ENCODE peak calls at places on chromosomes 4 and X, in ten cellular contexts. One of them, this sample, is unnamed.

GRCh38 chrX:132491191-132491590 is 2.4 kb upstream of the MBNL3 start:
- DNase-seq in K562: no peak
- DNase-seq in HCT116: no peak
- DNase-seq in IMR-90: no peak
- DNase-seq in suprapubic skin: no peak
- DNase-seq in breast epithelium: no peak
- DNase-seq in H54: no peak
- DNase-seq in transverse colon: peak; percentile 22
- DNase-seq in body of pancreas: peak; percentile 39
- DNase-seq in right lobe of liver: no peak
- DNase-seq in this sample: no peak

GRCh38 chr4:16914208-16914607 is 15.8 kb upstream of the LDB2 start:
- DNase-seq in body of pancreas: no peak
- DNase-seq in IMR-90: peak; percentile 34
- DNase-seq in right lobe of liver: no peak
- DNase-seq in breast epithelium: no peak
- DNase-seq in H54: no peak
- DNase-seq in suprapubic skin: no peak
- DNase-seq in HCT116: no peak
- DNase-seq in transverse colon: no peak
- DNase-seq in K562: no peak
- DNase-seq in this sample: no peak

GRCh38 chr4:145523117-145523516 is 41.5 kb downstream of the SMAD1 start:
- DNase-seq in breast epithelium: no peak
- DNase-seq in HCT116: no peak
- DNase-seq in transverse colon: no peak
- DNase-seq in right lobe of liver: no peak
- DNase-seq in H54: no peak
- DNase-seq in suprapubic skin: no peak
- DNase-seq in IMR-90: peak; percentile 56
- DNase-seq in body of pancreas: no peak
- DNase-seq in K562: no peak
- DNase-seq in this sample: no peak

GRCh38 chrX:115960440-115961084 is 210.0 kb upstream of the AGTR2 start:
- DNase-seq in right lobe of liver: no peak
- DNase-seq in HCT116: no peak
- DNase-seq in H54: no peak
- DNase-seq in suprapubic skin: no peak
- DNase-seq in IMR-90: no peak
- DNase-seq in transverse colon: peak; percentile 76
- DNase-seq in K562: no peak
- DNase-seq in body of pancreas: no peak
- DNase-seq in breast epithelium: no peak
- DNase-seq in this sample: no peak

GRCh38 chrX:24946369-24946768 is 69.4 kb downstream of the ARX start:
- DNase-seq in breast epithelium: no peak
- DNase-seq in right lobe of liver: no peak
- DNase-seq in HCT116: no peak
- DNase-seq in K562: no peak
- DNase-seq in transverse colon: no peak
- DNase-seq in IMR-90: no peak
- DNase-seq in suprapubic skin: no peak
- DNase-seq in H54: no peak
- DNase-seq in body of pancreas: no peak
- DNase-seq in this sample: no peak

GRCh38 chr4:149465941-149466340 is 349.7 kb downstream of the IQCM start:
- DNase-seq in IMR-90: peak; percentile 18
- DNase-seq in transverse colon: no peak
- DNase-seq in K562: no peak
- DNase-seq in body of pancreas: no peak
- DNase-seq in H54: no peak
- DNase-seq in suprapubic skin: no peak
- DNase-seq in right lobe of liver: no peak
- DNase-seq in HCT116: no peak
- DNase-seq in breast epithelium: no peak
- DNase-seq in this sample: no peak

GRCh38 chrX:17496407-17496806 is 121.4 kb downstream of the NHS start:
- DNase-seq in IMR-90: no peak
- DNase-seq in HCT116: no peak
- DNase-seq in breast epithelium: no peak
- DNase-seq in H54: no peak
- DNase-seq in body of pancreas: peak; percentile 40
- DNase-seq in transverse colon: no peak
- DNase-seq in K562: no peak
- DNase-seq in suprapubic skin: no peak
- DNase-seq in right lobe of liver: no peak
- DNase-seq in this sample: peak; percentile 54

GRCh38 chrX:124217289-124218251 is 114.9 kb upstream of the TEX13D start:
- DNase-seq in body of pancreas: no peak
- DNase-seq in IMR-90: no peak
- DNase-seq in suprapubic skin: no peak
- DNase-seq in K562: no peak
- DNase-seq in H54: peak; percentile 10
- DNase-seq in transverse colon: peak; percentile 37
- DNase-seq in HCT116: no peak
- DNase-seq in breast epithelium: no peak
- DNase-seq in right lobe of liver: no peak
- DNase-seq in this sample: no peak

GRCh38 chrX:132810488-132810887 is 147.9 kb downstream of the HS6ST2 start:
- DNase-seq in right lobe of liver: no peak
- DNase-seq in IMR-90: no peak
- DNase-seq in H54: no peak
- DNase-seq in K562: no peak
- DNase-seq in transverse colon: no peak
- DNase-seq in suprapubic skin: no peak
- DNase-seq in breast epithelium: no peak
- DNase-seq in body of pancreas: no peak
- DNase-seq in HCT116: no peak
- DNase-seq in this sample: no peak

GRCh38 chr4:102252171-102252570 is 93.1 kb downstream of the SLC39A8 start:
- DNase-seq in right lobe of liver: no peak
- DNase-seq in IMR-90: no peak
- DNase-seq in transverse colon: no peak
- DNase-seq in suprapubic skin: no peak
- DNase-seq in H54: no peak
- DNase-seq in K562: no peak
- DNase-seq in breast epithelium: no peak
- DNase-seq in body of pancreas: no peak
- DNase-seq in HCT116: no peak
- DNase-seq in this sample: no peak

GRCh38 chr4:87034527-87034926 is 99.7 kb downstream of the AFF1 start:
- DNase-seq in IMR-90: no peak
- DNase-seq in right lobe of liver: no peak
- DNase-seq in transverse colon: no peak
- DNase-seq in H54: no peak
- DNase-seq in HCT116: no peak
- DNase-seq in suprapubic skin: no peak
- DNase-seq in K562: no peak
- DNase-seq in breast epithelium: no peak
- DNase-seq in body of pancreas: no peak
- DNase-seq in this sample: no peak

GRCh38 chr4:87033902-87034301 is 99.1 kb downstream of the AFF1 start:
- DNase-seq in transverse colon: no peak
- DNase-seq in HCT116: no peak
- DNase-seq in H54: no peak
- DNase-seq in body of pancreas: no peak
- DNase-seq in breast epithelium: no peak
- DNase-seq in IMR-90: no peak
- DNase-seq in K562: peak; percentile 39
- DNase-seq in right lobe of liver: no peak
- DNase-seq in suprapubic skin: no peak
- DNase-seq in this sample: no peak

GRCh38 chr4:87030606-87031441 is 96.0 kb downstream of the AFF1 start:
- DNase-seq in body of pancreas: no peak
- DNase-seq in H54: no peak
- DNase-seq in transverse colon: no peak
- DNase-seq in IMR-90: peak; percentile 33
- DNase-seq in K562: no peak
- DNase-seq in HCT116: no peak
- DNase-seq in suprapubic skin: no peak
- DNase-seq in right lobe of liver: no peak
- DNase-seq in breast epithelium: no peak
- DNase-seq in this sample: no peak

GRCh38 chr4:87031946-87032345 is 97.1 kb downstream of the AFF1 start:
- DNase-seq in breast epithelium: no peak
- DNase-seq in H54: no peak
- DNase-seq in K562: no peak
- DNase-seq in HCT116: no peak
- DNase-seq in transverse colon: no peak
- DNase-seq in right lobe of liver: no peak
- DNase-seq in suprapubic skin: no peak
- DNase-seq in IMR-90: no peak
- DNase-seq in body of pancreas: no peak
- DNase-seq in this sample: no peak

DNA sequence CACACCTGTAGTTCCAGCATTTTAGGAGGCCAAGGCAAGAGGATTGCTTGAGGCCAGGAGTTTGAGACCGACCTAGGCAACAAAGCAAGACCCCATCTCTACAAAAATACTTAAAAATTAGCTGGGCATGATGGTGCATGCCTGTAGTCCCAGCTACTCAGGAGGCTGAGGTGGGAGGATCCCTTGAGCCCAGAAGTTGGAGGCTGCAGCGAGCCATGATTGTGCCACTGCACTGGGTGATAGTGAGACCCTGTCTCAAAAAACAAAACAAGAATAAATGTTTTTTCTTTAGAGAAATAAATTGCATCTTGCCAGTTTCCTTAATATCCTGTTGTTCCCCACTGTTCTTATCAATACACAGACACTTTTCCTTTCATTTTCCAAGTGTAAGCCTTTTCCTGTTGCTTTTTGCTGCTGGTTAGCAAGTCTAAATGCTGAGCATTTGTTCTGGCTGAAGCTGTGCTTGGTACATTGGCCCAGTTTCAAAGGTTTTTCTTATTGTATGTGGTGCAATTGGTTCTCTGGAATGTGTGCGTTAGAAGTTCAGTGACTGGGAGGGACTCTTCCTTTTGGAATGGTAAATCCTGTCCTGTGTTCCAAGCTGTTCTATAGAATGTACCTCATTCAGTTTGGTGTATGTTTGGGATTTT is 98.2 kb downstream of the AFF1 start:
- DNase-seq in body of pancreas: no peak
- DNase-seq in suprapubic skin: no peak
- DNase-seq in HCT116: no peak
- DNase-seq in transverse colon: no peak
- DNase-seq in H54: no peak
- DNase-seq in IMR-90: peak; percentile 83
- DNase-seq in K562: no peak
- DNase-seq in right lobe of liver: no peak
- DNase-seq in breast epithelium: no peak
- DNase-seq in this sample: no peak
- TF ChIP-seq POLR2A in body of pancreas: no peak
- TF ChIP-seq POLR2A in suprapubic skin: no peak
- TF ChIP-seq POLR2A in HCT116: no peak
- TF ChIP-seq POLR2A in transverse colon: no peak
- TF ChIP-seq POLR2A in H54: no peak
- TF ChIP-seq POLR2A in IMR-90: no peak
- TF ChIP-seq POLR2A in K562: no peak
- TF ChIP-seq POLR2A in right lobe of liver: no peak
- TF ChIP-seq POLR2A in breast epithelium: no peak
- TF ChIP-seq POLR2A in this sample: no peak

GRCh38 chrX:91434351-91435168 is at the start of gene PABPC5:
- DNase-seq in suprapubic skin: peak; percentile 89
- DNase-seq in transverse colon: peak; percentile 57
- DNase-seq in H54: no peak
- DNase-seq in breast epithelium: peak; percentile 61
- DNase-seq in right lobe of liver: peak; percentile 60
- DNase-seq in K562: no peak
- DNase-seq in IMR-90: peak; percentile 82
- DNase-seq in HCT116: no peak
- DNase-seq in body of pancreas: peak; percentile 50
- DNase-seq in this sample: peak; percentile 34
- TF ChIP-seq POLR2A in suprapubic skin: no peak
- TF ChIP-seq POLR2A in transverse colon: peak; percentile 53
- TF ChIP-seq POLR2A in H54: no peak
- TF ChIP-seq POLR2A in breast epithelium: no peak
- TF ChIP-seq POLR2A in right lobe of liver: no peak
- TF ChIP-seq POLR2A in K562: no peak
- TF ChIP-seq POLR2A in IMR-90: peak; percentile 73
- TF ChIP-seq POLR2A in HCT116: no peak
- TF ChIP-seq POLR2A in body of pancreas: peak; percentile 54
- TF ChIP-seq POLR2A in this sample: no peak

GRCh38 chrX:65997978-65998717 is 41.7 kb downstream of the VSIG4 start:
- DNase-seq in K562: peak; percentile 81
- DNase-seq in H54: no peak
- DNase-seq in body of pancreas: no peak
- DNase-seq in transverse colon: no peak
- DNase-seq in IMR-90: no peak
- DNase-seq in suprapubic skin: no peak
- DNase-seq in breast epithelium: no peak
- DNase-seq in HCT116: no peak
- DNase-seq in right lobe of liver: no peak
- DNase-seq in this sample: no peak
- TF ChIP-seq POLR2A in K562: peak; percentile 78
- TF ChIP-seq POLR2A in H54: no peak
- TF ChIP-seq POLR2A in body of pancreas: no peak
- TF ChIP-seq POLR2A in transverse colon: no peak
- TF ChIP-seq POLR2A in IMR-90: no peak
- TF ChIP-seq POLR2A in suprapubic skin: no peak
- TF ChIP-seq POLR2A in breast epithelium: no peak
- TF ChIP-seq POLR2A in HCT116: no peak
- TF ChIP-seq POLR2A in right lobe of liver: no peak
- TF ChIP-seq POLR2A in this sample: no peak

GRCh38 chrX:49198540-49199314 is 1.3 kb downstream of the SYP start:
- DNase-seq in IMR-90: no peak
- DNase-seq in right lobe of liver: no peak
- DNase-seq in HCT116: no peak
- DNase-seq in transverse colon: no peak
- DNase-seq in H54: no peak
- DNase-seq in K562: no peak
- DNase-seq in body of pancreas: no peak
- DNase-seq in suprapubic skin: no peak
- DNase-seq in breast epithelium: no peak
- DNase-seq in this sample: no peak

GRCh38 chrX:49197543-49198087 is 2.4 kb downstream of the SYP start:
- DNase-seq in body of pancreas: no peak
- DNase-seq in breast epithelium: no peak
- DNase-seq in transverse colon: no peak
- DNase-seq in suprapubic skin: no peak
- DNase-seq in right lobe of liver: no peak
- DNase-seq in K562: no peak
- DNase-seq in H54: no peak
- DNase-seq in IMR-90: no peak
- DNase-seq in HCT116: no peak
- DNase-seq in this sample: no peak

GRCh38 chrX:49202022-49202421 is 2.0 kb upstream of the SYP start:
- DNase-seq in HCT116: no peak
- DNase-seq in K562: no peak
- DNase-seq in H54: no peak
- DNase-seq in body of pancreas: no peak
- DNase-seq in right lobe of liver: no peak
- DNase-seq in transverse colon: no peak
- DNase-seq in breast epithelium: no peak
- DNase-seq in IMR-90: no peak
- DNase-seq in suprapubic skin: no peak
- DNase-seq in this sample: no peak

GRCh38 chrX:49199315-49199595 is 738 bp downstream of the SYP start:
- DNase-seq in transverse colon: no peak
- DNase-seq in K562: no peak
- DNase-seq in H54: no peak
- DNase-seq in HCT116: no peak
- DNase-seq in suprapubic skin: no peak
- DNase-seq in body of pancreas: no peak
- DNase-seq in IMR-90: no peak
- DNase-seq in right lobe of liver: no peak
- DNase-seq in breast epithelium: no peak
- DNase-seq in this sample: no peak

GRCh38 chrX:49199906-49200771 is at the start of gene SYP:
- DNase-seq in H54: peak; percentile 45
- DNase-seq in K562: peak; percentile 97
- DNase-seq in IMR-90: peak; percentile 82
- DNase-seq in right lobe of liver: peak; percentile 90
- DNase-seq in HCT116: peak; percentile 48
- DNase-seq in breast epithelium: peak; percentile 88
- DNase-seq in suprapubic skin: peak; percentile 91
- DNase-seq in transverse colon: peak; percentile 91
- DNase-seq in body of pancreas: peak; percentile 93
- DNase-seq in this sample: peak; percentile 91
- TF ChIP-seq POLR2A in H54: peak; percentile 87
- TF ChIP-seq POLR2A in K562: peak; percentile 88
- TF ChIP-seq POLR2A in IMR-90: no peak
- TF ChIP-seq POLR2A in right lobe of liver: peak; percentile 50
- TF ChIP-seq POLR2A in HCT116: peak; percentile 86
- TF ChIP-seq POLR2A in breast epithelium: peak; percentile 22
- TF ChIP-seq POLR2A in suprapubic skin: no peak
- TF ChIP-seq POLR2A in transverse colon: peak; percentile 60
- TF ChIP-seq POLR2A in body of pancreas: peak; percentile 80
- TF ChIP-seq POLR2A in this sample: no peak

This sample was measured in stomach.